ENCODE peak calls at places on chromosome 17, in five cellular contexts. One of them, this sample, is unnamed.

GRCh38 chr17:42010898-42011516 is 6.2 kb downstream of the DNAJC7 start:
- DNase-seq in RWPE1: peak; percentile 92
- DNase-seq in EL: peak; percentile 49
- DNase-seq in stomach: no peak
- DNase-seq in CD8-positive, alpha-beta T cell: no peak
- DNase-seq in this sample: no peak

GRCh38 chr17:9200197-9200662 is 178.9 kb downstream of the NTN1 start:
- DNase-seq in RWPE1: no peak
- DNase-seq in EL: no peak
- DNase-seq in CD8-positive, alpha-beta T cell: no peak
- DNase-seq in stomach: no peak
- DNase-seq in this sample: no peak

GRCh38 chr17:61554209-61554608 is 36.8 kb downstream of the NACA2 start:
- DNase-seq in stomach: no peak
- DNase-seq in CD8-positive, alpha-beta T cell: no peak
- DNase-seq in RWPE1: no peak
- DNase-seq in EL: no peak
- DNase-seq in this sample: no peak

GRCh38 chr17:68709995-68710780 is 109.0 kb upstream of the FAM20A start:
- DNase-seq in EL: peak; percentile 83
- DNase-seq in stomach: no peak
- DNase-seq in RWPE1: no peak
- DNase-seq in CD8-positive, alpha-beta T cell: no peak
- DNase-seq in this sample: no peak

GRCh38 chr17:70070297-70071027 is 4.6 kb upstream of the KCNJ16 start:
- DNase-seq in CD8-positive, alpha-beta T cell: no peak
- DNase-seq in stomach: no peak
- DNase-seq in EL: no peak
- DNase-seq in RWPE1: no peak
- DNase-seq in this sample: no peak

GRCh38 chr17:20010099-20010863 is 1.1 kb downstream of the SPECC1 start:
- DNase-seq in CD8-positive, alpha-beta T cell: no peak
- DNase-seq in RWPE1: peak; percentile 32
- DNase-seq in stomach: peak; percentile 45
- DNase-seq in EL: peak; percentile 58
- DNase-seq in this sample: peak; percentile 52

GRCh38 chr17:57939797-57940196 is 15.4 kb downstream of the CUEDC1 start:
- DNase-seq in EL: no peak
- DNase-seq in RWPE1: no peak
- DNase-seq in stomach: no peak
- DNase-seq in CD8-positive, alpha-beta T cell: no peak
- DNase-seq in this sample: no peak

GRCh38 chr17:50640701-50641338 is 6.1 kb downstream of the ABCC3 start:
- DNase-seq in stomach: no peak
- DNase-seq in CD8-positive, alpha-beta T cell: no peak
- DNase-seq in EL: peak; percentile 44
- DNase-seq in RWPE1: no peak
- DNase-seq in this sample: no peak

GRCh38 chr17:39551879-39552278 is 55.8 kb downstream of the NEUROD2 start:
- DNase-seq in RWPE1: no peak
- DNase-seq in EL: peak; percentile 29
- DNase-seq in stomach: no peak
- DNase-seq in CD8-positive, alpha-beta T cell: no peak
- DNase-seq in this sample: no peak

This sample was measured in ovary.